ENCODE peak calls at places on chromosomes 2 and 18, in five cellular contexts. H is heart left ventricle, V is heart right ventricle, F is PC-3, A is aorta. U is an unnamed sample. For H3K36me3, the result is how much of the 10 kb centered on the place peaks cover.

GRCh38 chr2:120973196-120973595 is 237.5 kb downstream of the GLI2 start:
- DNase-seq in H (peak), V (no peak), F (no peak), A (no peak), U (no peak)

GRCh38 chr2:28233070-28233718 is 159.5 kb upstream of the FOSL2 start:
- DNase-seq in H (no peak), V (no peak), F (peak), A (no peak), U (no peak)

GRCh38 chr18:3703732-3704176 is 253.8 kb downstream of the TGIF1 start:
- DNase-seq in H (peak), V (peak), F (peak), A (peak), U (peak)

GRCh38 chr2:101208830-101209229 is 43.9 kb upstream of the CNOT11 start:
- DNase-seq in H (no peak), V (no peak), F (no peak), A (no peak), U (no peak)

GRCh38 chr2:43609304-43609883 is 13.6 kb upstream of the THADA start:
- DNase-seq in H (no peak), V (peak), F (peak), A (no peak), U (peak)

GRCh38 chr2:167964650-167965404 is 282.6 kb downstream of the STK39 start:
- DNase-seq in H (no peak), V (no peak), F (peak), A (no peak), U (no peak)

GRCh38 chr2:4976407-4976806 is 715.8 kb upstream of the SOX11 start:
- DNase-seq in H (no peak), V (no peak), F (no peak), A (no peak), U (no peak)

GRCh38 chr2:132415256-132416079 is 1.1 kb upstream of the GPR39 start:
- DNase-seq in H (no peak), V (peak), F (peak), A (no peak), U (peak)

GRCh38 chr2:10599921-10600320 is 89.9 kb downstream of the NOL10 start:
- DNase-seq in H (no peak), V (no peak), F (no peak), A (no peak), U (no peak)

GRCh38 chr2:105328281-105329196 is 996 bp downstream of the TGFBRAP1 start:
- DNase-seq in H (no peak), V (no peak), F (peak), A (peak), U (peak)

GRCh38 chr2:222623756-222624309 is 32.1 kb downstream of the FARSB start:
- DNase-seq in H (no peak), V (no peak), F (no peak), A (no peak), U (no peak)

GRCh38 chr2:222627764-222628163 is 28.1 kb downstream of the FARSB start:
- DNase-seq in H (no peak), V (no peak), F (no peak), A (no peak), U (no peak)

GRCh38 chr2:222621893-222622292 is 34.0 kb downstream of the FARSB start:
- DNase-seq in H (no peak), V (no peak), F (no peak), A (no peak), U (no peak)

GRCh38 chr2:222622900-222623299 is 33.0 kb downstream of the FARSB start:
- DNase-seq in H (no peak), V (no peak), F (no peak), A (no peak), U (no peak)
- H3K36me3 ChIP-seq in H (under half), V (under half), F (half or more), A (under half), U (under half)

GRCh38 chr2:99403524-99403923 is 66.3 kb downstream of the EIF5B start:
- DNase-seq in H (peak), V (no peak), F (no peak), A (no peak), U (no peak)
- H3K36me3 ChIP-seq in H (half or more), V (under half), F (half or more), A (under half), U (half or more)

GRCh38 chr2:11786191-11786590 is 39.8 kb downstream of the LPIN1 start:
- DNase-seq in H (no peak), V (no peak), F (no peak), A (no peak), U (no peak)
- H3K36me3 ChIP-seq in H (half or more), V (under half), F (half or more), A (under half), U (under half)

GRCh38 chr2:175687465-175687864 is 314.6 kb downstream of the LNPK start:
- DNase-seq in H (no peak), V (no peak), F (no peak), A (no peak), U (no peak)

GRCh38 chr2:175684466-175684865 is 317.6 kb downstream of the LNPK start:
- DNase-seq in H (no peak), V (no peak), F (no peak), A (no peak), U (peak)

GRCh38 chr2:175690113-175690716 is 311.9 kb downstream of the LNPK start:
- DNase-seq in H (no peak), V (peak), F (peak), A (no peak), U (peak)

GRCh38 chr2:175686002-175686401 is 316.1 kb downstream of the LNPK start:
- DNase-seq in H (no peak), V (no peak), F (no peak), A (no peak), U (no peak)

DNA sequence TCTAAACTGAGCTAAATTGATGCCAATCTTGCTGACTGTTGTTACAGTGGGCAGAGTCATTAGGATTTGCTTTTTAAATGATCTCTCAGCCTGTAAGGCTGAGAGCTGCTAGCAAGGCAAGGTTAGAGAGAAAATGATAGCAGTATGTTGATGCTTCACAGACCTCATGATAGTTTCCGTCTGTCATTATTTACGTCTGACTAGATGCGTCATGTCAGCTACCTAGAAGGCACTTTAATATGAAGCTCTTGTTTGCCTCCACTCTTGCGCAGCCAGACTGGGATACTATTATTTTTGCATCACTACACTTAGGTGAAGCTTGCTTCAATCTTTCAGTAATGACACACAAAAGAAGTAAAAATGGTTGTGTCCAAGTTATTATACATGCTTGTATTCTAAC is 313.8 kb downstream of the LNPK start:
- DNase-seq in H (no peak), V (no peak), F (no peak), A (no peak), U (no peak)
- H3K36me3 ChIP-seq in H (under half), V (under half), F (under half), A (under half), U (under half)

GRCh38 chr2:36858551-36859365 is 107.6 kb downstream of the STRN start:
- DNase-seq in H (no peak), V (no peak), F (no peak), A (no peak), U (no peak)
- H3K36me3 ChIP-seq in H (under half), V (under half), F (under half), A (under half), U (under half)

DNA sequence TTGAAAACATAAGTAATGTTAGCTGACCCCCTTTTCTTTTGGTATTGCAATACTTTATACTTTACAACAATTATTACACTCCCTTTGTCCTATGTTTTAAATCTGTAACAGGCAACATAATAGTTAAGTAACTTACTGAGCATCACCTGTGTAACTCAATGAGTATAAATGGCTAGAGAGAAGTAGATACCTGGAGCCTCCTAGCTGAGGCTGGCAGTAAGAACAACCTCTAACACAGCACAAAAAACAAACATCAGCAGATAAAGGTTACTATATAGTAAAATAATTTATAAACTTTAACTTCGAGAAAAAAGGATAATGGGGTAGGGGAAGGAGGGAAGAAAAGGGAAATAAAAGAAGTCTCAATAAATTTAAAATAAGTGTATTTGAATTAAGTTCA is 73.1 kb upstream of the ST8SIA5 start:
- DNase-seq in H (no peak), V (no peak), F (no peak), A (no peak), U (no peak)
- H3K36me3 ChIP-seq in H (under half), V (under half), F (under half), A (under half), U (under half)

DNA sequence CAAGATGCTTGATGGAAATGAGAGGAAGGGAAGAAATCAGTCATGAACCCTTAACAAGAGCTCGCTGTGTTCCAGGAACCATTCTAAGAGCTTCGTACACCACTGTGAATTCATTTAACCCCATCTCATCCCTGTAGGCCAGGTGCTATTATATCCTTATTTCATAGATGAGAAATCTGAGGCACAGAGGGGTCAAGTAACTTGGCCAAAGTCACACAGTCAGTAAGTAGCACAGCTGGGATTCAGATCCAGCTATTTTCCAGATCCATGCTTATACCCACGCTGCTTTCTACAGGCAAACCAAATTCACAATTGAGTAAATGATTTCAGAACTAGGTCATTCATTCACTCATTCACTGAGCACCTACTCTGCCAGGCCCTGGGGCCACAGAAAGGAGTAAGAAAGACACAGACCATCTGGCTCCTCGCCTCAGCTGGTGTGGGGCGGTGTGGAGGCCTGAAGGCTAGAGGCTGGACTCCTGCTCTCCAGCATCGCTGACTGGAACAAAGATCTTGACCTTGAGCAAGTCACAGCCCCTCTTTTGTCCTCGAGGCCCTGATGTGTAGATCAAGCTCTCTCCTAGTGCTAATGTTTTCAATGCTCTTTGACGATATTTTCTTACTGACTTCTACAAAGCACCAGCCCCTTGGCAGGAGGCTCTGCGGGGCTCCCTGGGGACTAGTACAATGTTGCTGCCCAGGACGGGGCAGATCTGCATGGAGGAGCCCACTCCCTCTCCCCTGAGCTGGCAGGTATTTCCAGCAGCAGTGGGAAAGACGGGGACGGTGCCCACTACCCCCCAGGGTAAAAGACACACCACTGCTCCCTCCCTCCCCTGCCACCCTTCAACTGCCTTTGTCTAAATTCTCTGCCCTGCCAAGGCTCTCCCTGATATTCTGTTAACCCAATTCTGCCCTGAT is 26.5 kb downstream of the STEAP3 start:
- DNase-seq in H (no peak), V (no peak), F (no peak), A (no peak), U (no peak)
- H3K36me3 ChIP-seq in H (under half), V (under half), F (under half), A (under half), U (under half)

DNA sequence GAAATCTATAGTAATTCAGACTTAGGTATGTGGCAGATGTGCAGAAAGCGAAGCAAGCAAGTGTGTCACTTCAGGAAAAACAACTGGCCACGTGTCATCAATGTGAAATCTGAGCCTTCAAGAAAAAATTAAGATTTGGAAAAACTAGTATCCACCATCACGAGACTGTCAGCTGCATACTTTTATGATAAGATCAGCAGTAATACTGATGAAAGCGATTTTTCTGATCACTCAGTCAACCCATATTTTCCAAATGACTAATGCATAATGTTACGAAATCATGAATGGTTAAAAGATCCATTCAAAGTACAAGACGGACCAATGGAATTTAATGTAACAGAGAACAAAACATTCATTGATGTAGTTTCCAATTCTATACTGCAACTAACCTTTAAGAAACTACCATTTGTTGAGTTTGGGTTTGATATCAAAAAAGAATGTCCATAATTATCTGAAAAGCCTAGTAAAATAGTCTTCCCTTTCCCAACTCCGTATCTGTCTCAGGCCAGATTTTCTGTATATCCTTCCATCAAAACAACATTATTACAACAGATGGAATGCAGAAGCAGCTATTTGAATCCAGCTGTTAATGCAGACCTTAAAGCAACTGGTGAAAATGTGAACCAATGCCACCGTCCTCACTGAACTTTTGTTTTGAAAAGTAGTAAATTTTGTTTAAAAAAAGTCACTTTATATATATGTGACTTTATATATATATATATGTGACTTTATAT is 17.0 kb upstream of the BCL2 start:
- DNase-seq in H (no peak), V (no peak), F (peak), A (no peak), U (peak)
- H3K36me3 ChIP-seq in H (half or more), V (under half), F (under half), A (under half), U (under half)

DNA sequence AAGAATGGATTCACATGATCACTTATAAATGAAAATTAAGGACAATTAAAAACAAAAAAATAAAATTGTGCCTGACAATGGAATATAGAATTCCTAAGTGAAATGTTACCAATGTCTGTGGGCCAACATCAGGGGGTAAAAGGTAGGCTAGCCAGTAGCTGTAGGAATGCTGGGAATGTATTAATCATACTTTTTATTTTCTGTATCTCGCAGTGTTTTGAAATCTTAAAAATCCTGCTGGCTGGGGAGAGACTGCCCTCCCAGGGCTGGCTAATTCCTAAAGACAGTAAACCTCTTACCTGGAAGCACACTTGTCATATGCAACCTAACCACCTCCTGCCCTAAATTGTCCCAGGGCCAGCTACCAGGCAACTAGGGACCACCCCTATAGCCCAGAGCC is 69.8 kb downstream of the REV1 start:
- DNase-seq in H (no peak), V (no peak), F (peak), A (no peak), U (no peak)
- H3K36me3 ChIP-seq in H (under half), V (under half), F (under half), A (under half), U (under half)

U was measured in mammary epithelial cell.